ENCODE peak calls at places on chromosomes 6 and 20, in five cellular contexts. Z is breast epithelium; P is SK-N-SH; N is GM23248; W is CD8-positive, alpha-beta memory T cell. C is an unnamed sample.
A peak's percentile ranks its signal among the peaks of the same experiment; 100 is the strongest.

GRCh38 chr6:79574636-79575035 is 37.4 kb upstream of the LCA5 start:
- DNase-seq in Z (no peak), W (no peak), N (peak; percentile 52), P (no peak), C (no peak)

GRCh38 chr6:28488916-28489365 is 26.7 kb downstream of the GPX6 start:
- DNase-seq in Z (no peak), W (peak; percentile 45), P (peak; percentile 24), N (peak; percentile 65), C (no peak)

GRCh38 chr6:56637640-56638039 is 5.0 kb downstream of the DST start:
- DNase-seq in Z (no peak), N (peak; percentile 79), P (peak; percentile 43), W (no peak), C (no peak)

GRCh38 chr6:80520195-80520594 is 413.7 kb downstream of the BCKDHB start:
- DNase-seq in P (no peak), N (peak; percentile 61), Z (no peak), W (no peak), C (no peak)

GRCh38 chr6:159973406-159973805 is 4.5 kb downstream of the IGF2R start:
- DNase-seq in W (no peak), P (peak; percentile 28), N (no peak), Z (no peak), C (no peak)

GRCh38 chr6:21264288-21264818 is 329.2 kb upstream of the SOX4 start:
- DNase-seq in Z (no peak), P (peak; percentile 30), N (no peak), W (no peak), C (no peak)

GRCh38 chr20:2240835-2241234 is 55.0 kb upstream of the TGM3 start:
- DNase-seq in P (no peak), W (no peak), Z (no peak), N (no peak), C (no peak)

GRCh38 chr20:50054626-50055511 is 58.1 kb downstream of the UBE2V1 start:
- DNase-seq in Z (no peak), N (peak; percentile 78), P (peak; percentile 93), W (no peak), C (peak; percentile 67)

GRCh38 chr20:59416916-59417315 is 116.5 kb downstream of the EDN3 start:
- DNase-seq in P (no peak), W (no peak), N (no peak), Z (no peak), C (no peak)
- H3K27me3 ChIP-seq in P (peaks cover 7% of the 10 kb centered on the region), W (no peaks in the 10 kb centered on the region), N (no peaks in the 10 kb centered on the region), Z (no peaks in the 10 kb centered on the region), C (peaks cover 28% of the 10 kb centered on the region)

GRCh38 chr20:63686492-63687321 is 9.7 kb upstream of the TNFRSF6B start:
- DNase-seq in W (no peak), P (no peak), Z (no peak), N (peak; percentile 94), C (peak; percentile 87)

GRCh38 chr20:63689046-63690000 is 7.1 kb upstream of the TNFRSF6B start:
- DNase-seq in P (no peak), W (no peak), N (no peak), Z (no peak), C (no peak)

GRCh38 chr20:63688234-63689045 is 8.0 kb upstream of the TNFRSF6B start:
- DNase-seq in P (no peak), Z (no peak), N (no peak), W (no peak), C (no peak)

GRCh38 chr20:63686094-63686491 is 10.4 kb upstream of the TNFRSF6B start:
- DNase-seq in Z (no peak), N (no peak), W (no peak), P (no peak), C (no peak)

DNA sequence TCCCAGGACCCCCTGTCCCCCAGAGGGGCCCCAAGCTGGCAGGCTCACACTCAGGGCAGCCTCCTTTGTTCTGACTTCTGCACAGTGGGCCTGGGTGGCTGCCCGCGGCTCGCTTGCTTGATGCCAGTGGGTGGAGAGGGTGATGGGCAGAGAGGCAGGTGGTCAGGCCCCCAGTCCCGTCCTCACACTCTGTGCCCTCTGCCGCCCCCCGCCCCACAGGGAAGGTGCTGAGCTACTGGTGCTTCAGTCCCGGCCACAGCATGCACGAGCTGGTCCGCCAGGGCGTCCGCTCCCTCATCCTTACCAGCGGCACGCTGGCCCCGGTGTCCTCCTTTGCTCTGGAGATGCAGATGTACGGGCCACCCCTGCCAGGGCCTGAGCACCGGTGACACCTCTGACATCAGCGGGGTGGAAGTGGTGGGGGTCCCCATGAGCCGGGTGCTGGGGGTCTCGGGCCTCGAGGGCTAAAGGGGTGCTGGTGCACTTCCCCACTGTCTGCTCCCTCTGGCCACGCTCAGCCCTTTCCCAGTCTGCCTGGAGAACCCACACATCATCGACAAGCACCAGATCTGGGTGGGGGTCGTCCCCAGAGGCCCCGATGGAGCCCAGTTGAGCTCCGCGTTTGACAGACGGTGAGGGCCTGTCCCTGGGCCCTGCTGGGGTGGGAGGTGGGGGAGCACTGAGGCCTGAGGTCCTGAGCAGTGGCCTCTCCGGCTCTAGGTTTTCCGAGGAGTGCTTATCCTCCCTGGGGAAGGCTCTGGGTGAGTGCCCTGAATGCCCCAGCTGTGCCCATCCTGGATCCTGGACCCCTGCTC is 8.8 kb upstream of the TNFRSF6B start:
- DNase-seq in Z (no peak), W (no peak), P (no peak), N (no peak), C (no peak)
- H3K27ac ChIP-seq in Z (peak overlapping the region; percentile 45), W (no peak overlapping the region), P (no peak overlapping the region), N (peak overlapping the region; percentile 92), C (peak overlapping the region; percentile 87)

GRCh38 chr6:108168501-108168979 is 2.7 kb downstream of the NR2E1 start:
- DNase-seq in P (peak; percentile 74), N (peak; percentile 49), Z (no peak), W (no peak), C (peak; percentile 42)
- H3K27me3 ChIP-seq in P (peaks cover 37% of the 10 kb centered on the region), N (peaks cover 99% of the 10 kb centered on the region), Z (peaks cover 13% of the 10 kb centered on the region), W (peaks cover 78% of the 10 kb centered on the region), C (peaks cover 97% of the 10 kb centered on the region)

GRCh38 chr6:50807035-50807434 is 11.6 kb upstream of the TFAP2B start:
- DNase-seq in N (no peak), Z (no peak), P (no peak), W (no peak), C (no peak)
- H3K27ac ChIP-seq in N (no peak overlapping the region), Z (no peak overlapping the region), P (no peak overlapping the region), W (no peak overlapping the region), C (no peak overlapping the region)

DNA sequence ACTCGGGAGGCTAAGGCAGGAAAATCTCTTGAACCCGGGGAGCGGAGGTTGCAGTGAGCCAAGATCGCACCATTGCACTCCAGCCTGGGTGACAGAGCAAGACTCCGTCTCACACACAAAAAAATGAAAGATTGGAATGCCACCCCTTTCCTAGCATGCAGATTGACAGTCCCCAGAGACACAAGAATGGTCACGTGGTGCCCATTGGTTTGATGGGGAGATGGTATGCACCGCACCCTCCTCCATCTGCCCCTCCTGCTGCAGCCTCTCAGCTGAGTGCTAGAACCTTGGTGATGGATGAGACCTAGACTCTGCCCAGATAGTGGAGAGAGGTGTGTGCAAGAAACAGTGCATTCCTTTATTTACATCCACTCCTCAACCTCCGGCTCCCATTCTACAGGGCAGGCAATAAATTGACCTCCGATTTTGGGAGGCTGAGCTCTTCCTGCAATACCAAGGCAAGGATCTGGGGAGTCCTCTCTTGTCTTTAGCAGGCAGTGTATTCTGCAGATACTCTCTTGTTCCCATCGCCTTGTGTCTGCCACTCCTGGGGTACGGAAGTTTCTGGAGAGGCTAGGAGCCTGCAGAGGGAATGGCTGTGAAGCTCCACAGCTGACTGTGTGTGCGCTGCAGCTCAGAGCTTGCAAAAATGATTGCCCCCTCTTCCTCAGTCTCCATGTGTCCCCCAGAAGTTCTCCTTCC is 1.1 kb upstream of the RNF24 start:
- DNase-seq in Z (no peak), P (no peak), W (no peak), N (no peak), C (no peak)
- H3K27me3 ChIP-seq in Z (no peaks in the 10 kb centered on the region), P (no peaks in the 10 kb centered on the region), W (no peaks in the 10 kb centered on the region), N (no peaks in the 10 kb centered on the region), C (no peaks in the 10 kb centered on the region)

DNA sequence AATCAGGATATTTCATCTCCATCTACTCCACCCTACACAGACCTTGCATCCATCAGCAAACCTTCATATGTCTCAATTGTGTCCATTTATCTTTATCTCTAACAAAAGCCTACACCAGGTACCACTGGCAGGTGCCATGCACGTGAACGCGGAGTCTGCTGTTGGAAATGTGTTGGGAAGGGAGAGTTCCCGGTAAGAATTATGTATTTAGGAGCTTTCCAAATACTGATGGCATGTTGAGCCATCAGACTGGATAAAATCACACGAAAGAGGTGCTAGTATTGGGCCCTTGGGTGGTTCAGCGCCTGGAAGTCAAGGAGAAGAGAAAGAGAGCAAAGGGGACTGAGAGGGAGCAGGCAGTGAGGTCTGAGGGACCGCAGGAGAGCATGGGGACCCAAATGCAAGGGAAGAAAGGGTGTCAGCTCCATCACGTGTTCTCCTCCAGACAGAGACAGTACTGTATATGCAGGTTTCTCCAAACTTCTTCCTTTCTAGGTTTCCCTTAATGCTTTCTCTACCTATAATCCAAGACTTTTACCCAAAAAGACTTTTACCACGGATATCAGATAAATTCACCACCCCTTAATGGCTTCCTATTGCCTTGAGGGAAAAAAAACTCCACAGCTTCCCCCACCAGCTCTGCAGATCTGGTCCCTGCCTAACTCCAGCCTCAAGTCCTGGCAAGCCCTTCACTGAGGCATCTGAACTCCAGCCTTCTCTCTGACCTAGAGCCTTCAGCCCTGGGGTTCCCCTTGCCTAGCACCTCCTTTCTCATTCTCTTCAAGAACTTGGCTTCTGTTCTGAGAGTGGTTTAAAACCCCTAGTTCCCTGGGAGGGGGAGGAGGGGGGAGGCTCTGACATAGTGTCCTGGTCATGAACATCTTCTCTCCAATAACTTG is 4.8 kb upstream of the ZNF217 start:
- DNase-seq in Z (no peak), N (no peak), W (no peak), P (no peak), C (no peak)
- H3K27ac ChIP-seq in Z (peak overlapping the region; percentile 100), N (no peak overlapping the region), W (peak overlapping the region; percentile 6), P (no peak overlapping the region), C (no peak overlapping the region)

GRCh38 chr20:674936-675452 is 608 bp downstream of the SCRT2 start:
- DNase-seq in W (no peak), N (no peak), Z (no peak), P (peak; percentile 83), C (no peak)
- H3K27me3 ChIP-seq in W (peaks cover 55% of the 10 kb centered on the region), N (peaks cover 44% of the 10 kb centered on the region), Z (peaks cover 3% of the 10 kb centered on the region), P (peaks cover 24% of the 10 kb centered on the region), C (peaks cover 34% of the 10 kb centered on the region)

DNA sequence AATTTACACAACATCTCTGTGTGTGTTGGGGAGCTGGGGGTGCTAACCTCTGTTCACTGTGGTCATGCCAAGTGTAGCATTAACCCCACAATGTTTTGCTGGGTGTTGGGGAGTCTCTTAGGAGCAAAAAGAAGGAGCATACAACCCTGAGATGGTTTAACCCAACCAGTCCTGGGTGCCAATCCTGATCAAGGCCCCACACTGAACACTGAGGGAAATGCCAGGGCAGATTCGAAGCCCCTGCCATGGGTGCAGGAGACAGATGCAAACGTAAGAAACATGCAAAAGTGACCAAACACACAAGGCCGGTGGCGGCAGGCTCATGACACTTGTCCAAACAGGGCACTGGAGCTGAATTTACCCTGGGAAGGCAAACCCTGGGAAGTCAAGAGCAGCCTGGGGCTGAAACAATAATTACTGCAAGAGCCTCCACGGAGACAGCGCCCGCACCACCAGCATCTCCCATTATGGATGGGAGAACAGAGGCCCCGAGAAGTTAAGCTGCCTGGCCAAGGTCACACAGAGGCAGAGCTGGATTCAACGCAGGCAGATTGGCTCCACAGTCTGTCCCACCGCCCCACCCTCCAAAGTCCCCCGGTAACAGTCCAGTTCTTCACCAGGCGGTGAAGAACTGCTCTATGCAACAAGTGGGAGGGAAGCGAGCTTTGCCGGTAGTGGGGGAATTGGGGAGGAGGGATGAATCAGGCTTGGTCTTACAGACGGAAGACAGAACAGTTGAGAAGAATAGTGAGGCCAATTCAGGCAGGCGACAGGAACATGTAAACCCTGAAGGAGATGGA is 8.5 kb downstream of the ACSS1 start:
- DNase-seq in Z (no peak), N (no peak), W (no peak), P (no peak), C (peak; percentile 24)
- H3K27ac ChIP-seq in Z (no peak overlapping the region), N (no peak overlapping the region), W (no peak overlapping the region), P (no peak overlapping the region), C (peak overlapping the region; percentile 96)

C was measured in heart left ventricle.